ENCODE peak calls at places on chromosomes 2 and 18, in four cellular contexts. G is activated CD8-positive, alpha-beta memory T cell treated with anti-CD3 and anti-CD28 coated beads for 4 hours; M is T-helper 17 cell; V is DMS53. N is an unnamed sample.

GRCh38 chr18:61637319-61637718 is 255.5 kb downstream of the RNF152 start:
- DNase-seq in G (no peak), M (no peak), V (peak), N (peak)

GRCh38 chr18:8151176-8151575 is 458.1 kb upstream of the RAB12 start:
- DNase-seq in G (no peak), M (no peak), V (no peak), N (no peak)

GRCh38 chr18:56789004-56789888 is 138.1 kb downstream of the WDR7 start:
- DNase-seq in G (no peak), M (no peak), V (peak), N (no peak)

GRCh38 chr2:218871345-218872302 is 9.0 kb upstream of the WNT10A start:
- DNase-seq in G (no peak), M (no peak), V (peak), N (no peak)

GRCh38 chr2:179751184-179751809 is 110.1 kb downstream of the ZNF385B start:
- DNase-seq in G (no peak), M (no peak), V (peak), N (peak)

GRCh38 chr18:67265464-67266245 is 250.9 kb downstream of the DSEL start:
- DNase-seq in G (no peak), M (no peak), V (no peak), N (no peak)

GRCh38 chr2:48496867-48497266 is 33.1 kb upstream of the STON1 start:
- DNase-seq in G (no peak), M (no peak), V (no peak), N (no peak)

GRCh38 chr2:224023188-224023587 is 15.9 kb downstream of the SERPINE2 start:
- DNase-seq in G (no peak), M (no peak), V (peak), N (no peak)

GRCh38 chr18:809985-810642 is 1.9 kb downstream of the YES1 start:
- DNase-seq in G (no peak), M (no peak), V (no peak), N (no peak)

GRCh38 chr2:40483590-40483989 is 31.7 kb upstream of the SLC8A1 start:
- DNase-seq in G (no peak), M (no peak), V (no peak), N (no peak)

GRCh38 chr2:57516740-57517340 is 529.8 kb upstream of the VRK2 start:
- DNase-seq in G (no peak), M (no peak), V (peak), N (no peak)

GRCh38 chr18:59145055-59145454 is 5.4 kb downstream of the SEC11C start:
- DNase-seq in G (no peak), M (no peak), V (peak), N (peak)

GRCh38 chr2:216233281-216233995 is 124.3 kb downstream of the XRCC5 start:
- DNase-seq in G (no peak), M (no peak), V (no peak), N (no peak)

GRCh38 chr2:18437909-18438308 is 122.5 kb downstream of the RDH14 start:
- DNase-seq in G (no peak), M (no peak), V (no peak), N (no peak)

GRCh38 chr2:230537531-230537976 is 121.6 kb downstream of the SP100 start:
- DNase-seq in G (no peak), M (no peak), V (no peak), N (no peak)

GRCh38 chr2:126886201-126886905 is 12.3 kb upstream of the TEX51 start:
- DNase-seq in G (no peak), M (no peak), V (peak), N (no peak)

GRCh38 chr2:240628507-240629418 is 3.5 kb downstream of the GPR35 start:
- DNase-seq in G (no peak), M (no peak), V (no peak), N (no peak)